ENCODE peak calls at places on chromosomes 16 and 17, in four cellular contexts. V is K562, A is HL-60, T is GM12878. M is an unnamed sample.

GRCh38 chr17:58590377-58590776 is 75.9 kb upstream of the MTMR4 start:
- DNase-seq in V (no peak), A (no peak), T (no peak), M (no peak)

GRCh38 chr16:28112908-28113307 is 49.4 kb upstream of the GSG1L start:
- DNase-seq in V (no peak), A (no peak), T (no peak), M (no peak)

GRCh38 chr16:3509470-3509928 is 8.7 kb downstream of the CLUAP1 start:
- DNase-seq in V (no peak), A (peak; percentile 60), T (peak; percentile 84), M (peak; percentile 66)

GRCh38 chr17:13084420-13084819 is 66.6 kb upstream of the ELAC2 start:
- DNase-seq in V (no peak), A (no peak), T (no peak), M (no peak)

GRCh38 chr16:87324411-87325275 is 7.5 kb upstream of the C16orf95 start:
- DNase-seq in V (peak; percentile 76), A (peak; percentile 9), T (no peak), M (peak; percentile 84)

GRCh38 chr16:69040144-69040909 is 65.1 kb upstream of the HAS3 start:
- DNase-seq in V (no peak), A (no peak), T (no peak), M (no peak)

GRCh38 chr16:30992381-30992780 is 7.4 kb downstream of the HSD3B7 start:
- DNase-seq in V (no peak), A (peak; percentile 23), T (no peak), M (no peak)

GRCh38 chr16:58116529-58116928 is 12.7 kb downstream of the CFAP20 start:
- DNase-seq in V (no peak), A (no peak), T (no peak), M (no peak)

GRCh38 chr17:63066158-63066808 is 100.2 kb downstream of the TANC2 start:
- DNase-seq in V (no peak), A (no peak), T (no peak), M (no peak)

GRCh38 chr16:54806961-54807360 is 123.7 kb upstream of the IRX5 start:
- DNase-seq in V (no peak), A (no peak), T (no peak), M (no peak)

GRCh38 chr17:40415390-40415789 is 2.3 kb downstream of the TOP2A start:
- DNase-seq in V (no peak), A (no peak), T (no peak), M (no peak)

GRCh38 chr16:6777624-6778023 is 555.0 kb upstream of the RBFOX1 start:
- DNase-seq in V (no peak), A (no peak), T (no peak), M (no peak)

GRCh38 chr16:86931410-86931941 is 353.1 kb downstream of the FOXL1 start:
- DNase-seq in V (no peak), A (no peak), T (no peak), M (no peak)

GRCh38 chr17:27206447-27206846 is 87.5 kb upstream of the WSB1 start:
- DNase-seq in V (peak; percentile 10), A (peak; percentile 56), T (no peak), M (no peak)

GRCh38 chr16:57509231-57509923 is 23.1 kb upstream of the DOK4 start:
- DNase-seq in V (no peak), A (no peak), T (no peak), M (no peak)

GRCh38 chr17:62725791-62726249 is 82.3 kb downstream of the MARCHF10 start:
- DNase-seq in V (no peak), A (peak; percentile 36), T (no peak), M (no peak)

GRCh38 chr17:73984981-73985380 is 218.5 kb upstream of the RPL38 start:
- DNase-seq in V (no peak), A (peak; percentile 7), T (no peak), M (no peak)

DNA sequence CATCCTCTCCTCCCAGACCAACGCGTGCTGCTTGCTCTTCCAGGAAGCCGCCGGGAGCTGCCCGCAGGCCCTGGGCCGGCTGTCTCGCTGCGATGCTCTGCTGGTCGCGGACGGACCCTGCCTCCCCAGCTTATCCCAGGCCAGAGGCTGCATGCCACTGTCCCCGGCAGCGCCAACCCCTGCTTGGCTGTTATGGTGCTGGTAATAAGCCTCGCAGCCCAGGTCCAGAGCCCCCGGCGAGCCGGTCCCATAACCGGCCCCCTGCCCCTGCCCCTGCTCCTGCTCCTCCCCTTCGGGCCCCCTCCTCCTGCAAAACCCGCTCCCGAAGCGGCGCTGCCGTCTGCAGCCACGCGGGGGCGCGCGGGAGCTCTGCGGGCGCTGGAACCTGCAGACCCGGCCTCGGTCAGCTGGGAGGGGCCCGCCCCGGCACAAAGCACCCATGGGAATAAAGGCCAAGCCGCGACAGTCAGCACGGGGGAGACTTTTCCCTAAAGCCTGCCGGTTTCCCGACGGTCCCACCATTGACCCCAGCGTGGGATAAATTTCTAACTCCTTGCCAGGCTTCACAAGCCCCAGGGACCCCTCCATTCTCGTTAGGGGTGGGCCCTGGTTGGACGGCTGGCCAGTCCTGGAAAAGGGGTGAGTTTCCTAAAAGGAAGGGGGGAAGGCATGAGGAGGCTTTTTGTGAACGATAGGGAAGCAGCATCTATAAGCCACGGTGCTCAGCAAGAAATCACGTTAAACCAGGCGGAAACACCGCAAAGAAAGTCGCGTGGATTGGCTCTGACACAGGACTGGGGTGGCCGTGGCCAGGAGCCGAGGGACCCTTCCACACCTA is 11.2 kb downstream of the ENPP7 start:
- DNase-seq in V (peak; percentile 93), A (peak; percentile 49), T (no peak), M (peak; percentile 79)
- TF ChIP-seq SPI1 in V (no peak), A (no peak), T (no peak), M (no peak)

DNA sequence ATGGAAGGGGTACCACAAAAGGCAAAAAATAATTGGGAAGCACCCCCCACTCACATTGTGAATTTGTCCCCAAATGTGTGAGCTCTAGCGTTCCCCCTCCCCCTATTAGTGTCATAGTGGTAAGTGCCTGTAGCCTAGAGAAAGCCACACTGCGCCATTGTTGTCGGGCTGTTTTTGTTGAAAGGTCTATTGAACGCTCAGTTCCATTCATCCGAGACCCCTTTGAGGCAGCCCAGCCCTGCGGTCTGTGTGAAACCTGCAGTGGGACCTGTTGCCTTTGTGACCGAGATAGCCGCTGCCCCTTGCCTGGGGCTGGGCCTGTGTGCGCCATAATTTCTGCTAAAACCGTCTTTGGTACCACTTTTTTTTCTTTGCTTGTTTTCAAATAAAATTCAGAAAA is 3.0 kb downstream of the JPT2 start:
- DNase-seq in V (no peak), A (no peak), T (no peak), M (no peak)
- TF ChIP-seq SPI1 in V (no peak), A (no peak), T (no peak), M (no peak)

GRCh38 chr17:50021681-50022370 is 26.8 kb upstream of the DLX3 start:
- DNase-seq in V (no peak), A (no peak), T (no peak), M (no peak)
- TF ChIP-seq SPI1 in V (no peak), A (no peak), T (no peak), M (no peak)

DNA sequence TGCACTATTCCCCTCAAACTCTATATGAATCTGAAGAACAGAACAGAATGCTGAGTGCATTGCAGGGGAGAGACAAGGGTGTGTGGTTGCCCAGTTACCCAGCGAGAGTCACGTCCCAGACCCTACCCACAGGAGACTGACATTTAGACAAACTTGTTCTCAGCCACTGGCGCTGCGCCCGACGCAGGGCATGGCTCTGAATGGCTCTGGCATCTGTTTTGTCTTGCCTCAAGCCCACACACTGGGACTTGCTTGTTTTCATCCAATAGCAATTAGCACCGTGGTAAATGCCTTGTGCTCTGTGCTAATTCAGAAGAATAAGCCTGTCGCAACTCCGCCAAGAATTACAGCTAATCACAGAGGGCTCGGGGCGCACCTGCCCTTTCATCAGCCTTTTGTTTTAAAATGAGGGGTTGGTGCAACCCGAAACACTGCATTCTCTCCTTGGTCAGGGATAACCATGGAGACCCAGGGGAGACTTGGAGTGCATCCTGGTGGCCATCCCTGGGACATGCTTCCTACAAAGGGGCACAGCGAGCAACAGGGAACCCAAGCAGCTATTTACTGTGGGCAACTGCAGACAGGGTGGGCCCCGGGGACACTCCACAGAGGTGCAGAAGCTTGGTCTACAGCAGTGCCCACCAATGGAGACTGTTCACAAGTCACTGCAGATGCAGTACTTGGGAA is 220.5 kb upstream of the ZFHX3 start:
- DNase-seq in V (no peak), A (no peak), T (no peak), M (no peak)
- TF ChIP-seq SPI1 in V (no peak), A (no peak), T (no peak), M (no peak)

GRCh38 chr17:77601054-77601979 is 357.2 kb upstream of the TNRC6C start:
- DNase-seq in V (no peak), A (no peak), T (no peak), M (no peak)
- TF ChIP-seq SPI1 in V (no peak), A (no peak), T (no peak), M (no peak)

GRCh38 chr17:45171338-45172231 is 9.9 kb downstream of the HEXIM2 start:
- DNase-seq in V (peak; percentile 40), A (no peak), T (no peak), M (no peak)
- TF ChIP-seq SPI1 in V (no peak), A (peak; percentile 2), T (no peak), M (no peak)

GRCh38 chr17:8072727-8073461 is 14.6 kb downstream of the ALOX12B start:
- DNase-seq in V (no peak), A (no peak), T (no peak), M (no peak)
- TF ChIP-seq SPI1 in V (no peak), A (no peak), T (no peak), M (no peak)